ENCODE peak calls at places on chromosomes 7 and 10, in six cellular contexts. P is HEK293T, L is ACHN, E is putamen, Q is sciatic nerve, U is T-helper 17 cell. M is an unnamed sample.
A peak's percentile ranks its signal among the peaks of the same experiment; 100 is the strongest.

GRCh38 chr10:86341361-86341811 is 25.2 kb downstream of the GRID1 start:
- DNase-seq in P (no peak), L (no peak), E (no peak), Q (peak; percentile 39), U (no peak), M (peak; percentile 28)

GRCh38 chr7:2475678-2476015 is 551 bp downstream of the GRIFIN start:
- DNase-seq in P (no peak), L (no peak), E (no peak), Q (peak; percentile 57), U (no peak), M (peak; percentile 62)

GRCh38 chr10:72322280-72323058 is 32.2 kb downstream of the DNAJB12 start:
- DNase-seq in P (no peak), L (no peak), E (no peak), Q (no peak), U (peak; percentile 60), M (no peak)

GRCh38 chr7:55476071-55476803 is 96.1 kb downstream of the VOPP1 start:
- DNase-seq in P (no peak), L (no peak), E (peak; percentile 13), Q (no peak), U (no peak), M (no peak)

GRCh38 chr7:120717166-120717565 is 140.8 kb downstream of the TSPAN12 start:
- DNase-seq in P (no peak), L (no peak), E (no peak), Q (no peak), U (no peak), M (no peak)

GRCh38 chr10:70974351-70974901 is 86.1 kb upstream of the PCBD1 start:
- DNase-seq in P (no peak), L (peak; percentile 31), E (no peak), Q (no peak), U (no peak), M (no peak)

GRCh38 chr10:113093188-113094113 is 143.4 kb downstream of the TCF7L2 start:
- DNase-seq in P (no peak), L (peak; percentile 62), E (no peak), Q (no peak), U (no peak), M (peak; percentile 71)

GRCh38 chr7:70432567-70433001 is 699.4 kb upstream of the GALNT17 start:
- DNase-seq in P (peak; percentile 76), L (no peak), E (no peak), Q (no peak), U (no peak), M (no peak)

GRCh38 chr10:113610636-113611601 is 52.9 kb downstream of the NRAP start:
- DNase-seq in P (peak; percentile 27), L (no peak), E (no peak), Q (no peak), U (no peak), M (no peak)

GRCh38 chr10:94992811-94993210 is 54.4 kb downstream of the CYP2C9 start:
- DNase-seq in P (no peak), L (no peak), E (no peak), Q (no peak), U (no peak), M (no peak)

GRCh38 chr10:34303022-34303421 is 512.1 kb downstream of the PARD3 start:
- DNase-seq in P (no peak), L (no peak), E (no peak), Q (no peak), U (no peak), M (no peak)

GRCh38 chr7:110861163-110861562 is 229.8 kb upstream of the LRRN3 start:
- DNase-seq in P (no peak), L (no peak), E (no peak), Q (no peak), U (no peak), M (no peak)

GRCh38 chr7:30184804-30185487 is 50.2 kb downstream of the MTURN start:
- DNase-seq in P (no peak), L (no peak), E (peak; percentile 80), Q (no peak), U (no peak), M (no peak)

GRCh38 chr7:113204415-113204814 is 86.1 kb upstream of the SMIM30 start:
- DNase-seq in P (no peak), L (no peak), E (no peak), Q (no peak), U (no peak), M (no peak)

GRCh38 chr10:58511765-58512469 is 755 bp upstream of the BICC1 start:
- DNase-seq in P (no peak), L (peak; percentile 60), E (no peak), Q (peak; percentile 66), U (no peak), M (no peak)

GRCh38 chr10:88209837-88210552 is 346.6 kb downstream of the PTEN start:
- DNase-seq in P (no peak), L (no peak), E (no peak), Q (no peak), U (no peak), M (no peak)

GRCh38 chr7:104482362-104483042 is 154.1 kb downstream of the LHFPL3 start:
- DNase-seq in P (no peak), L (no peak), E (no peak), Q (no peak), U (no peak), M (no peak)

GRCh38 chr10:103316087-103316486 is 34.9 kb downstream of the PCGF6 start:
- DNase-seq in P (no peak), L (no peak), E (no peak), Q (no peak), U (no peak), M (no peak)

GRCh38 chr7:26417911-26418413 is 126.3 kb downstream of the SNX10 start:
- DNase-seq in P (no peak), L (no peak), E (no peak), Q (no peak), U (no peak), M (no peak)

GRCh38 chr7:50393547-50394252 is 56.5 kb downstream of the FIGNL1 start:
- DNase-seq in P (no peak), L (no peak), E (no peak), Q (no peak), U (no peak), M (no peak)

GRCh38 chr7:100155553-100156317 is 2.8 kb downstream of the TRAPPC14 start:
- DNase-seq in P (no peak), L (no peak), E (no peak), Q (no peak), U (no peak), M (no peak)

GRCh38 chr7:139699640-139700504 is 77.9 kb downstream of the HIPK2 start:
- DNase-seq in P (no peak), L (peak; percentile 15), E (no peak), Q (no peak), U (no peak), M (no peak)

GRCh38 chr7:47757946-47758371 is 176.0 kb upstream of the TNS3 start:
- DNase-seq in P (no peak), L (peak; percentile 46), E (no peak), Q (peak; percentile 81), U (no peak), M (peak; percentile 78)

GRCh38 chr7:66307591-66308215 is 102.6 kb downstream of the TPST1 start:
- DNase-seq in P (no peak), L (no peak), E (no peak), Q (no peak), U (no peak), M (no peak)

GRCh38 chr7:127322832-127323231 is 69.7 kb downstream of the ZNF800 start:
- DNase-seq in P (no peak), L (no peak), E (no peak), Q (no peak), U (no peak), M (no peak)

GRCh38 chr10:61140765-61141392 is 196.9 kb upstream of the RHOBTB1 start:
- DNase-seq in P (peak; percentile 56), L (peak; percentile 58), E (peak; percentile 82), Q (no peak), U (no peak), M (no peak)

GRCh38 chr10:49745756-49746155 is 16.4 kb downstream of the OGDHL start:
- DNase-seq in P (no peak), L (no peak), E (no peak), Q (no peak), U (no peak), M (no peak)

M was measured in upper lobe of right lung.